ENCODE peak calls at places on chromosomes 12 and 14, in six cellular contexts. R is K562, T is HepG2, I is GM12891, D is GM12878, V is H1. H is an unnamed sample.

GRCh38 chr14:77103475-77103874 is 5.4 kb downstream of the CIPC start:
- DNase-seq in R (no peak), T (no peak), I (no peak), D (no peak), V (no peak), H (no peak)

GRCh38 chr14:80390911-80391310 is 179.6 kb upstream of the DIO2 start:
- DNase-seq in R (no peak), T (no peak), I (no peak), D (no peak), V (peak; percentile 13), H (no peak)

GRCh38 chr12:10031318-10031717 is 836 bp downstream of the CLEC9A start:
- DNase-seq in R (no peak), T (no peak), I (no peak), D (no peak), V (no peak), H (no peak)

GRCh38 chr14:103628684-103629502 is at the start of gene KLC1:
- DNase-seq in R (peak; percentile 84), T (no peak), I (peak; percentile 86), D (no peak), V (no peak), H (peak; percentile 80)

GRCh38 chr12:32444895-32445294 is 45.5 kb downstream of the FGD4 start:
- DNase-seq in R (no peak), T (peak; percentile 85), I (no peak), D (no peak), V (no peak), H (no peak)

GRCh38 chr12:3680919-3681594 is 71.9 kb downstream of the CRACR2A start:
- DNase-seq in R (no peak), T (no peak), I (no peak), D (no peak), V (no peak), H (no peak)

GRCh38 chr14:99015833-99016232 is 256.2 kb downstream of the BCL11B start:
- DNase-seq in R (no peak), T (no peak), I (no peak), D (no peak), V (no peak), H (no peak)

GRCh38 chr12:49974231-49974675 is 1.5 kb downstream of the AQP6 start:
- DNase-seq in R (peak; percentile 60), T (peak; percentile 58), I (no peak), D (no peak), V (no peak), H (no peak)

GRCh38 chr14:70808023-70808401 is 1.3 kb downstream of the MAP3K9 start:
- DNase-seq in R (no peak), T (peak; percentile 47), I (no peak), D (no peak), V (no peak), H (peak; percentile 33)

GRCh38 chr14:89507926-89508460 is 91.0 kb upstream of the FOXN3 start:
- DNase-seq in R (no peak), T (no peak), I (no peak), D (no peak), V (no peak), H (no peak)

GRCh38 chr14:64478634-64479250 is 13.4 kb downstream of the AKAP5 start:
- DNase-seq in R (no peak), T (no peak), I (no peak), D (no peak), V (no peak), H (no peak)

GRCh38 chr14:27881063-27881462 is 885.5 kb upstream of the FOXG1 start:
- DNase-seq in R (no peak), T (no peak), I (no peak), D (no peak), V (no peak), H (no peak)

GRCh38 chr14:100891051-100891450 is 12.5 kb downstream of the RTL1 start:
- DNase-seq in R (no peak), T (no peak), I (no peak), D (no peak), V (no peak), H (no peak)

GRCh38 chr12:115096673-115097349 is 412.8 kb upstream of the TBX3 start:
- DNase-seq in R (no peak), T (no peak), I (no peak), D (no peak), V (no peak), H (no peak)
- TF ChIP-seq POLR2A in R (no peak), T (no peak), I (no peak), D (no peak), V (no peak), H (no peak)

GRCh38 chr12:47778842-47779241 is 5.8 kb downstream of the SLC48A1 start:
- DNase-seq in R (no peak), T (no peak), I (no peak), D (no peak), V (no peak), H (no peak)

GRCh38 chr12:47779301-47779942 is 6.4 kb downstream of the SLC48A1 start:
- DNase-seq in R (peak; percentile 71), T (peak; percentile 69), I (peak; percentile 86), D (peak; percentile 53), V (peak; percentile 88), H (peak; percentile 83)

GRCh38 chr12:47776471-47777143 is 3.6 kb downstream of the SLC48A1 start:
- DNase-seq in R (no peak), T (no peak), I (no peak), D (no peak), V (no peak), H (no peak)

GRCh38 chr12:47777151-47777550 is 4.1 kb downstream of the SLC48A1 start:
- DNase-seq in R (no peak), T (no peak), I (no peak), D (no peak), V (no peak), H (no peak)

DNA sequence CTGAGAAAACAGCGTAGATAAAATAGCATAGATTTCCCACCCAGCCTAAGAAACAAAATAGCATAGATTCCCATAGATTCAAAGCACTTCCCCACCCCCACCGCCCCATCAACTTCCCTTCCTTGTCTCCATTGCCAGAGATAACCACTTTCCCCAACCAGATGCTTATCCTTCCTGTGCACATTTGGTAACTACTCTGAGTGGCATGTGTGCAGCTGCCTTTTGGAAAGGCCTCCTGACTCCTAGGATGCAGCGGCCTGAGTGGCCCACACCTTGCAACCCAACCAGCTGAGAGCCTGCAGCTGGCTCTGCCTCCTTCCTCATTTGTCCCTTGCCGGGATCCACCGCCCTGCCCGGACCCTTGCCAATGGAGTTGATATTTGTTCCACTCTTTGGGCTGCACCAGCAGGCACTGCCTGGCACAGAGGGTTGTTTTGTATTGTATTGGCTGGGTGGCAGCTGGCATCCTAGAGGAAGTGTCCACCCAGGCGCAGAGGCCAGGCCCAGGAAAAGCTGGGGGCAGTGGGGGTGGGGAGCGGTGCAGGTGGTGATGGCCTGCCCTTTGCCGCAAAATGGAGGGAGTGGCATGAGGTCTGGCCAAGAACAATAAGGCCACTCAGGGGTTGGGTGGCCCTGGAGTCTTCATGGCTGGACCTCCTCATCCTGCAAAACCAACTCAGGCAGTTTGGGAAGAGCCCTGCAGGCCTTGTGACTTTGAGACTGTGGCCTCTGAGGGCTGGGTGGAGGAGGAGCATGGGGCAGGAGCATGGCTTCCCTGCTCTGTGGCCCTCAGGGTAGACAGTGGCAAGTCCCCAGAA is 4.9 kb downstream of the SLC48A1 start:
- DNase-seq in R (no peak), T (no peak), I (no peak), D (no peak), V (no peak), H (no peak)
- TF ChIP-seq POLR2AphosphoS5 in R (peak; percentile 88), T (no peak), I (no peak), D (no peak), V (no peak), H (no peak)

GRCh38 chr14:105529506-105530445 is 3.4 kb downstream of the TMEM121 start:
- DNase-seq in R (peak; percentile 43), T (peak; percentile 50), I (no peak), D (no peak), V (no peak), H (no peak)
- TF ChIP-seq TAF1 in R (no peak), T (no peak), I (no peak), D (no peak), V (no peak), H (no peak)

DNA sequence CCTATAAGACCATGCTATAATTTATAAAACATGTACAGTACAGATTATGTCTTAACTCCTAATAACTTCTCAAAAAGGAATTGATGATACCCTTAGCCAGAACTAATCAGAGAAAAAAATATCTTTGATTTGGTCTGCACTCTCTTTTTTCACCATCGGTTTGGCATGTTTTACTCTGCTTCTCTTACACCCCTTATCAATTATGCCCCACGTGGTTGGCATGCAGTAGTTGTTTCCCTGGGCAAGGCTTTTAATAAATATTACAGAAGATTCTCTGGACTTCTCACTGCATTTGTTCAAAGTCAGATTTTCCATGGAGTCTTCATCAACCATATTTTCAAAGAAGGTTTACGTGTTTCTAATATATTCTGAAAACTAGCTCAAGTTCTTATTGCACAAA is 167.4 kb upstream of the LRIG3 start:
- DNase-seq in R (no peak), T (no peak), I (no peak), D (no peak), V (no peak), H (no peak)
- TF ChIP-seq POLR2A in R (no peak), T (no peak), I (no peak), D (no peak), V (no peak), H (no peak)

GRCh38 chr12:48280572-48280971 is 70.1 kb downstream of the ZNF641 start:
- DNase-seq in R (no peak), T (no peak), I (no peak), D (no peak), V (no peak), H (no peak)

GRCh38 chr12:48281811-48282210 is 68.9 kb downstream of the ZNF641 start:
- DNase-seq in R (no peak), T (no peak), I (no peak), D (no peak), V (no peak), H (no peak)

GRCh38 chr12:48276621-48277020 is 73.5 kb upstream of the OR10AD1 start:
- DNase-seq in R (no peak), T (no peak), I (no peak), D (no peak), V (no peak), H (no peak)

GRCh38 chr12:48279096-48279495 is 71.6 kb downstream of the ZNF641 start:
- DNase-seq in R (no peak), T (no peak), I (no peak), D (no peak), V (no peak), H (no peak)

GRCh38 chr12:48279601-48280000 is 71.1 kb downstream of the ZNF641 start:
- DNase-seq in R (no peak), T (no peak), I (no peak), D (no peak), V (no peak), H (no peak)
- TF ChIP-seq POLR2AphosphoS5 in R (no peak), T (no peak), I (no peak), D (no peak), V (no peak), H (no peak)

H was measured in GM12892.